ENCODE peak calls at places on chromosomes 6 and 20, in ten cellular contexts. B, P, H, U, I, A, X, F, D and S are unnamed samples.

GRCh38 chr6:43807228-43808061 is 37.4 kb downstream of the VEGFA start:
- DNase-seq in B (no peak), P (no peak), H (no peak), U (no peak), I (no peak), A (peak), X (no peak), F (no peak), D (peak), S (no peak)

GRCh38 chr20:4181956-4182945 is 166.9 kb upstream of the RNF24 start:
- DNase-seq in B (no peak), P (no peak), H (no peak), U (no peak), I (no peak), A (no peak), X (no peak), F (no peak), D (no peak), S (no peak)

GRCh38 chr6:39561536-39562266 is 163.5 kb downstream of the KIF6 start:
- DNase-seq in B (peak), P (no peak), H (peak), U (no peak), I (no peak), A (no peak), X (no peak), F (no peak), D (no peak), S (no peak)

GRCh38 chr6:79193971-79194370 is 40.5 kb downstream of the HMGN3 start:
- DNase-seq in B (no peak), P (no peak), H (no peak), U (no peak), I (no peak), A (no peak), X (no peak), F (no peak), D (no peak), S (no peak)

GRCh38 chr6:108581237-108581931 is 20.7 kb downstream of the FOXO3 start:
- DNase-seq in B (peak), P (no peak), H (peak), U (no peak), I (no peak), A (peak), X (no peak), F (no peak), D (peak), S (no peak)

GRCh38 chr6:79946242-79946641 is 1.1 kb downstream of the ELOVL4 start:
- DNase-seq in B (peak), P (no peak), H (no peak), U (no peak), I (no peak), A (peak), X (peak), F (peak), D (no peak), S (no peak)

GRCh38 chr6:48186746-48187145 is 75.7 kb upstream of the PTCHD4 start:
- DNase-seq in B (no peak), P (no peak), H (no peak), U (no peak), I (no peak), A (no peak), X (no peak), F (no peak), D (no peak), S (no peak)

GRCh38 chr6:107386340-107386739 is 73.0 kb downstream of the PDSS2 start:
- DNase-seq in B (peak), P (no peak), H (no peak), U (no peak), I (no peak), A (peak), X (no peak), F (no peak), D (no peak), S (no peak)

GRCh38 chr6:77633993-77634392 is 18.8 kb upstream of the MEI4 start:
- DNase-seq in B (peak), P (no peak), H (no peak), U (no peak), I (no peak), A (peak), X (no peak), F (no peak), D (no peak), S (no peak)

GRCh38 chr6:37566209-37566859 is 66.6 kb upstream of the CCDC167 start:
- DNase-seq in B (peak), P (peak), H (no peak), U (peak), I (no peak), A (peak), X (peak), F (peak), D (no peak), S (peak)

GRCh38 chr20:32522775-32523612 is 62.1 kb downstream of the NOL4L start:
- DNase-seq in B (no peak), P (no peak), H (no peak), U (no peak), I (no peak), A (no peak), X (no peak), F (no peak), D (peak), S (no peak)

GRCh38 chr20:51525241-51526104 is 17.0 kb downstream of the NFATC2 start:
- DNase-seq in B (no peak), P (peak), H (no peak), U (peak), I (no peak), A (no peak), X (peak), F (no peak), D (peak), S (no peak)

GRCh38 chr6:3912366-3913076 is 63.3 kb downstream of the FAM50B start:
- DNase-seq in B (no peak), P (no peak), H (no peak), U (no peak), I (no peak), A (no peak), X (no peak), F (no peak), D (no peak), S (no peak)

GRCh38 chr20:42179768-42180167 is 561.6 kb upstream of the CHD6 start:
- DNase-seq in B (no peak), P (no peak), H (no peak), U (no peak), I (no peak), A (peak), X (no peak), F (no peak), D (peak), S (no peak)

GRCh38 chr6:66926060-66926459 is 1219.0 kb upstream of the EYS start:
- DNase-seq in B (no peak), P (no peak), H (no peak), U (no peak), I (no peak), A (peak), X (peak), F (no peak), D (no peak), S (no peak)

GRCh38 chr6:107458687-107459282 is 579 bp downstream of the PDSS2 start:
- DNase-seq in B (peak), P (peak), H (peak), U (no peak), I (no peak), A (peak), X (no peak), F (no peak), D (no peak), S (peak)

GRCh38 chr6:166862287-166862977 is 93.9 kb downstream of the RNASET2 start:
- DNase-seq in B (no peak), P (peak), H (no peak), U (peak), I (no peak), A (no peak), X (peak), F (peak), D (no peak), S (peak)

GRCh38 chr6:128826606-128827005 is 56.3 kb upstream of the LAMA2 start:
- DNase-seq in B (no peak), P (no peak), H (no peak), U (no peak), I (no peak), A (no peak), X (no peak), F (no peak), D (no peak), S (no peak)

GRCh38 chr20:51918561-51918960 is 116.2 kb upstream of the SALL4 start:
- DNase-seq in B (no peak), P (no peak), H (no peak), U (no peak), I (no peak), A (no peak), X (no peak), F (no peak), D (no peak), S (no peak)

GRCh38 chr20:61589055-61589385 is 337.0 kb downstream of the CDH4 start:
- DNase-seq in B (peak), P (no peak), H (no peak), U (no peak), I (no peak), A (peak), X (no peak), F (no peak), D (no peak), S (no peak)

GRCh38 chr6:161745594-161745993 is 471.7 kb upstream of the AGPAT4 start:
- DNase-seq in B (no peak), P (no peak), H (no peak), U (no peak), I (no peak), A (no peak), X (no peak), F (no peak), D (no peak), S (no peak)

GRCh38 chr6:73308712-73309533 is 45.2 kb downstream of the DPPA5 start:
- DNase-seq in B (peak), P (no peak), H (no peak), U (no peak), I (no peak), A (peak), X (no peak), F (no peak), D (no peak), S (no peak)

GRCh38 chr6:31908791-31909190 is 6.9 kb upstream of the ZBTB12 start:
- DNase-seq in B (peak), P (no peak), H (no peak), U (no peak), I (no peak), A (peak), X (no peak), F (no peak), D (peak), S (no peak)

GRCh38 chr6:163349001-163349680 is 65.4 kb upstream of the QKI start:
- DNase-seq in B (no peak), P (no peak), H (no peak), U (no peak), I (no peak), A (no peak), X (peak), F (no peak), D (no peak), S (no peak)